ENCODE peak calls at places on chromosome 7, in six cellular contexts. One of them, this sample, is unnamed.
A peak's percentile ranks its signal among the peaks of the same experiment; 100 is the strongest.

GRCh38 chr7:144835166-144835611 is 664 bp downstream of the TPK1 start:
- DNase-seq in H1: no peak
- DNase-seq in H9: peak; percentile 46
- DNase-seq in IMR-90: peak; percentile 13
- DNase-seq in mesenchymal stem cell: peak; percentile 72
- DNase-seq in trophoblast cell: peak; percentile 57
- DNase-seq in this sample: no peak

GRCh38 chr7:19112290-19113000 is 5.0 kb downstream of the TWIST1 start:
- DNase-seq in H1: no peak
- DNase-seq in H9: peak; percentile 41
- DNase-seq in IMR-90: peak; percentile 57
- DNase-seq in mesenchymal stem cell: peak; percentile 36
- DNase-seq in trophoblast cell: no peak
- DNase-seq in this sample: peak; percentile 38

GRCh38 chr7:139725077-139725476 is 52.7 kb downstream of the HIPK2 start:
- DNase-seq in H1: no peak
- DNase-seq in H9: no peak
- DNase-seq in IMR-90: peak; percentile 90
- DNase-seq in mesenchymal stem cell: peak; percentile 97
- DNase-seq in trophoblast cell: no peak
- DNase-seq in this sample: no peak

GRCh38 chr7:72493850-72494661 is 81.9 kb upstream of the CALN1 start:
- DNase-seq in H1: peak; percentile 46
- DNase-seq in H9: peak; percentile 75
- DNase-seq in IMR-90: peak; percentile 31
- DNase-seq in mesenchymal stem cell: peak; percentile 6
- DNase-seq in trophoblast cell: peak; percentile 79
- DNase-seq in this sample: peak; percentile 72

GRCh38 chr7:157818701-157819516 is 482.1 kb downstream of the DNAJB6 start:
- DNase-seq in H1: no peak
- DNase-seq in H9: no peak
- DNase-seq in IMR-90: no peak
- DNase-seq in mesenchymal stem cell: no peak
- DNase-seq in trophoblast cell: no peak
- DNase-seq in this sample: no peak

GRCh38 chr7:26188291-26188999 is 12.1 kb downstream of the HNRNPA2B1 start:
- DNase-seq in H1: no peak
- DNase-seq in H9: no peak
- DNase-seq in IMR-90: no peak
- DNase-seq in mesenchymal stem cell: no peak
- DNase-seq in trophoblast cell: peak; percentile 36
- DNase-seq in this sample: no peak

GRCh38 chr7:132536646-132537395 is 39.4 kb downstream of the PLXNA4 start:
- DNase-seq in H1: no peak
- DNase-seq in H9: no peak
- DNase-seq in IMR-90: peak; percentile 5
- DNase-seq in mesenchymal stem cell: no peak
- DNase-seq in trophoblast cell: no peak
- DNase-seq in this sample: no peak

GRCh38 chr7:146554568-146554967 is 438.0 kb downstream of the CNTNAP2 start:
- DNase-seq in H1: no peak
- DNase-seq in H9: no peak
- DNase-seq in IMR-90: no peak
- DNase-seq in mesenchymal stem cell: no peak
- DNase-seq in trophoblast cell: no peak
- DNase-seq in this sample: no peak

GRCh38 chr7:72040641-72041040 is 371.5 kb downstream of the CALN1 start:
- DNase-seq in H1: no peak
- DNase-seq in H9: no peak
- DNase-seq in IMR-90: no peak
- DNase-seq in mesenchymal stem cell: no peak
- DNase-seq in trophoblast cell: no peak
- DNase-seq in this sample: no peak

GRCh38 chr7:147523056-147523455 is 1067.5 kb upstream of the C7orf33 start:
- DNase-seq in H1: no peak
- DNase-seq in H9: no peak
- DNase-seq in IMR-90: no peak
- DNase-seq in mesenchymal stem cell: no peak
- DNase-seq in trophoblast cell: no peak
- DNase-seq in this sample: no peak

GRCh38 chr7:123865517-123866117 is 20.6 kb downstream of the HYAL4 start:
- DNase-seq in H1: no peak
- DNase-seq in H9: peak; percentile 46
- DNase-seq in IMR-90: peak; percentile 67
- DNase-seq in mesenchymal stem cell: peak; percentile 66
- DNase-seq in trophoblast cell: peak; percentile 91
- DNase-seq in this sample: peak; percentile 47

GRCh38 chr7:81111358-81111757 is 192.5 kb upstream of the SEMA3C start:
- DNase-seq in H1: no peak
- DNase-seq in H9: no peak
- DNase-seq in IMR-90: peak; percentile 95
- DNase-seq in mesenchymal stem cell: peak; percentile 93
- DNase-seq in trophoblast cell: peak; percentile 29
- DNase-seq in this sample: no peak

GRCh38 chr7:36277247-36277542 is 112.5 kb upstream of the ANLN start:
- DNase-seq in H1: no peak
- DNase-seq in H9: no peak
- DNase-seq in IMR-90: no peak
- DNase-seq in mesenchymal stem cell: no peak
- DNase-seq in trophoblast cell: no peak
- DNase-seq in this sample: no peak

GRCh38 chr7:36276428-36277246 is 113.0 kb upstream of the ANLN start:
- DNase-seq in H1: no peak
- DNase-seq in H9: no peak
- DNase-seq in IMR-90: no peak
- DNase-seq in mesenchymal stem cell: peak; percentile 24
- DNase-seq in trophoblast cell: no peak
- DNase-seq in this sample: no peak

GRCh38 chr7:36278767-36279171 is 110.9 kb upstream of the ANLN start:
- DNase-seq in H1: no peak
- DNase-seq in H9: no peak
- DNase-seq in IMR-90: peak; percentile 89
- DNase-seq in mesenchymal stem cell: peak; percentile 75
- DNase-seq in trophoblast cell: no peak
- DNase-seq in this sample: no peak

GRCh38 chr7:36279251-36279925 is 110.3 kb upstream of the ANLN start:
- DNase-seq in H1: no peak
- DNase-seq in H9: no peak
- DNase-seq in IMR-90: peak; percentile 63
- DNase-seq in mesenchymal stem cell: no peak
- DNase-seq in trophoblast cell: no peak
- DNase-seq in this sample: no peak

GRCh38 chr7:36278069-36278766 is 111.4 kb upstream of the ANLN start:
- DNase-seq in H1: no peak
- DNase-seq in H9: no peak
- DNase-seq in IMR-90: no peak
- DNase-seq in mesenchymal stem cell: no peak
- DNase-seq in trophoblast cell: no peak
- DNase-seq in this sample: no peak
- H2BK120ac ChIP-seq in H1: no peak overlapping the region
- H2BK120ac ChIP-seq in H9: no peak overlapping the region
- H2BK120ac ChIP-seq in IMR-90: peak overlapping the region; percentile 12
- H2BK120ac ChIP-seq in mesenchymal stem cell: no peak overlapping the region
- H2BK120ac ChIP-seq in trophoblast cell: peak overlapping the region; percentile 40
- H2BK120ac ChIP-seq in this sample: no peak overlapping the region

DNA sequence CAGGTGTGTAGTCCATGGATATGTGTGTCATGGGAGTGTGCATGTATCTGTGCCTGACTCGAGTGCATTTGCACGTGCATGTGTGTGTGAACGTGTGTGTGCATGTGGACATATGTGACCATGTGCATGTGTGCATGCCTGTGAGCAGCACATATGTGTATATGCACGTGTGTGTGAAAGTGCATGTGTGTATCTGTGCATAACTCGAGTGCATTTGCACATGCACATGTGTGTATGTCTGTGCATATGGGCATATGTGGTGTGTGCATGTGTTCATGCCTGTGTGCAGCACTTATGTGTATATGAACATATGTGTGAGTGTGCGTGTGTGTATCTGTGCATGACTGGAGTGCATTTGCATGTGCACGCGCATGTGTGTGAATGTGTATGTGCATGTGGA is 35.2 kb upstream of the GNA12 start:
- DNase-seq in H1: no peak
- DNase-seq in H9: no peak
- DNase-seq in IMR-90: no peak
- DNase-seq in mesenchymal stem cell: no peak
- DNase-seq in trophoblast cell: no peak
- DNase-seq in this sample: no peak
- H3K4me2 ChIP-seq in H1: no peak overlapping the region
- H3K4me2 ChIP-seq in H9: no peak overlapping the region
- H3K4me2 ChIP-seq in IMR-90: no peak overlapping the region
- H3K4me2 ChIP-seq in mesenchymal stem cell: no peak overlapping the region
- H3K4me2 ChIP-seq in trophoblast cell: no peak overlapping the region
- H3K4me2 ChIP-seq in this sample: no peak overlapping the region

GRCh38 chr7:36455646-36456045 is 66.0 kb downstream of the ANLN start:
- DNase-seq in H1: no peak
- DNase-seq in H9: no peak
- DNase-seq in IMR-90: no peak
- DNase-seq in mesenchymal stem cell: no peak
- DNase-seq in trophoblast cell: no peak
- DNase-seq in this sample: no peak
- H4K91ac ChIP-seq in H1: no peak overlapping the region
- H4K91ac ChIP-seq in H9: no peak overlapping the region
- H4K91ac ChIP-seq in IMR-90: no peak overlapping the region
- H4K91ac ChIP-seq in mesenchymal stem cell: no peak overlapping the region
- H4K91ac ChIP-seq in trophoblast cell: no peak overlapping the region
- H4K91ac ChIP-seq in this sample: no peak overlapping the region

GRCh38 chr7:149500201-149500600 is 2.6 kb upstream of the ZNF746 start:
- DNase-seq in H1: no peak
- DNase-seq in H9: no peak
- DNase-seq in IMR-90: no peak
- DNase-seq in mesenchymal stem cell: no peak
- DNase-seq in trophoblast cell: no peak
- DNase-seq in this sample: no peak

GRCh38 chr7:149494738-149495368 is 2.8 kb downstream of the ZNF746 start:
- DNase-seq in H1: no peak
- DNase-seq in H9: no peak
- DNase-seq in IMR-90: peak; percentile 61
- DNase-seq in mesenchymal stem cell: peak; percentile 67
- DNase-seq in trophoblast cell: peak; percentile 77
- DNase-seq in this sample: no peak

GRCh38 chr7:149495785-149496641 is 1.6 kb downstream of the ZNF746 start:
- DNase-seq in H1: no peak
- DNase-seq in H9: no peak
- DNase-seq in IMR-90: peak; percentile 85
- DNase-seq in mesenchymal stem cell: peak; percentile 87
- DNase-seq in trophoblast cell: peak; percentile 10
- DNase-seq in this sample: no peak

GRCh38 chr7:149497467-149498261 is at the start of gene ZNF746:
- DNase-seq in H1: peak; percentile 33
- DNase-seq in H9: peak; percentile 82
- DNase-seq in IMR-90: peak; percentile 76
- DNase-seq in mesenchymal stem cell: peak; percentile 81
- DNase-seq in trophoblast cell: peak; percentile 93
- DNase-seq in this sample: peak; percentile 83

DNA sequence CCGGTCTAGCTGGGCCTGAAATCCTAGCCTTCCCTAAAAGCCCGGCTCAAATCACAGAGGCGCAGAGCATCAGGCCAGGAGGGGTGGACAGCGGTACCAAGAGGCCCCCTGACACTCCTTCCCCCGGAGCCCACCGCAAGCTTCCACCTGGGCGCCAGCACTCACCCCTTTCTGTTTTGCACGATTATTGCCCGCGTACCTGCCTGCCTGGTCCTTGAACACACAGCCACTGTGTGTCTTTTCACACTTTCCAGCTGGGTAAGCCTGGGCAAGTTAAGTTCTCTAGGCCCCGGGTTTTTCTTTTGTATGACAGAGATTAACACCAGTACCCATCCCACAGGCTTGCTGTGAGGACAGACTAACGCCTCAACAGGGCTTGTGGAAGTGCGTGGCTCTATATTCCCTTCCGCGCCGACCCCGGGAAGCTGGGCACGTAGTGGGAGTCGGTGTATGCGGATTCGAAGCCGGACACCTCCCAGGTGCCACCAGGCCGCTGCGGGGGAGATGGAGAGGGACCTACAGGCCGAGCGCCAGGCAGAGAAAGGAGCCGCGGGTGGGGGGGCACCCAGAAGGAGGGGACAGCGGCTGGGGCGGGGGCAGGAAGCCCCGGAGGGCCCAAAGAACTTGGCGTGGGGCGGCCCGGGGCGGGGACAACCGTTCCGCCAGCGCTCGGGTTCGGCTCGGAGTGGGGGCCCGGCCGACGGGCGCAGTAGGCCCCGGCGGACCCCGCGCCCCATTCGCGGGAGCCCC is 792 bp downstream of the ZNF746 start:
- DNase-seq in H1: no peak
- DNase-seq in H9: no peak
- DNase-seq in IMR-90: peak; percentile 15
- DNase-seq in mesenchymal stem cell: peak; percentile 58
- DNase-seq in trophoblast cell: peak; percentile 25
- DNase-seq in this sample: peak; percentile 20
- H2BK120ac ChIP-seq in H1: no peak overlapping the region
- H2BK120ac ChIP-seq in H9: no peak overlapping the region
- H2BK120ac ChIP-seq in IMR-90: no peak overlapping the region
- H2BK120ac ChIP-seq in mesenchymal stem cell: peak overlapping the region; percentile 55
- H2BK120ac ChIP-seq in trophoblast cell: peak overlapping the region; percentile 2
- H2BK120ac ChIP-seq in this sample: no peak overlapping the region

GRCh38 chr7:95011156-95011928 is 103.9 kb downstream of the PPP1R9A start:
- DNase-seq in H1: no peak
- DNase-seq in H9: no peak
- DNase-seq in IMR-90: peak; percentile 21
- DNase-seq in mesenchymal stem cell: peak; percentile 21
- DNase-seq in trophoblast cell: peak; percentile 72
- DNase-seq in this sample: no peak
- H3K4me2 ChIP-seq in H1: no peak overlapping the region
- H3K4me2 ChIP-seq in H9: no peak overlapping the region
- H3K4me2 ChIP-seq in IMR-90: no peak overlapping the region
- H3K4me2 ChIP-seq in mesenchymal stem cell: no peak overlapping the region
- H3K4me2 ChIP-seq in trophoblast cell: no peak overlapping the region
- H3K4me2 ChIP-seq in this sample: no peak overlapping the region

This sample was measured in neuronal stem cell.